ENCODE peak calls at places on chromosome 2, in four cellular contexts. One of them, this sample, is unnamed.
A peak's percentile ranks its signal among the peaks of the same experiment; 100 is the strongest.

GRCh38 chr2:65666156-65666725 is 233.8 kb upstream of the SPRED2 start:
- DNase-seq in mammary epithelial cell: peak; percentile 55
- DNase-seq in CD8-positive, alpha-beta T cell: no peak
- DNase-seq in aorta: no peak
- DNase-seq in this sample: no peak

GRCh38 chr2:227010433-227010832 is 153.6 kb downstream of the COL4A4 start:
- DNase-seq in mammary epithelial cell: peak; percentile 41
- DNase-seq in aorta: no peak
- DNase-seq in CD8-positive, alpha-beta T cell: no peak
- DNase-seq in this sample: no peak

GRCh38 chr2:21263622-21264021 is 139.9 kb downstream of the TDRD15 start:
- DNase-seq in CD8-positive, alpha-beta T cell: no peak
- DNase-seq in aorta: no peak
- DNase-seq in mammary epithelial cell: no peak
- DNase-seq in this sample: no peak

GRCh38 chr2:1455466-1455865 is 42.2 kb downstream of the TPO start:
- DNase-seq in mammary epithelial cell: no peak
- DNase-seq in aorta: no peak
- DNase-seq in CD8-positive, alpha-beta T cell: no peak
- DNase-seq in this sample: no peak

GRCh38 chr2:103798291-103798690 is 1036.5 kb downstream of the TMEM182 start:
- DNase-seq in CD8-positive, alpha-beta T cell: no peak
- DNase-seq in mammary epithelial cell: no peak
- DNase-seq in aorta: no peak
- DNase-seq in this sample: no peak

GRCh38 chr2:73285162-73285739 is 973 bp upstream of the FBXO41 start:
- DNase-seq in aorta: no peak
- DNase-seq in CD8-positive, alpha-beta T cell: no peak
- DNase-seq in mammary epithelial cell: no peak
- DNase-seq in this sample: no peak

GRCh38 chr2:27954771-27955384 is 64.3 kb downstream of the BABAM2 start:
- DNase-seq in aorta: peak; percentile 74
- DNase-seq in mammary epithelial cell: peak; percentile 92
- DNase-seq in CD8-positive, alpha-beta T cell: no peak
- DNase-seq in this sample: no peak

GRCh38 chr2:221571108-221571390 is 1.1 kb downstream of the EPHA4 start:
- DNase-seq in CD8-positive, alpha-beta T cell: no peak
- DNase-seq in mammary epithelial cell: no peak
- DNase-seq in aorta: peak; percentile 46
- DNase-seq in this sample: no peak

GRCh38 chr2:53445376-53446072 is 322.1 kb upstream of the CHAC2 start:
- DNase-seq in CD8-positive, alpha-beta T cell: no peak
- DNase-seq in aorta: no peak
- DNase-seq in mammary epithelial cell: peak; percentile 55
- DNase-seq in this sample: peak; percentile 13

GRCh38 chr2:167908786-167909185 is 338.6 kb downstream of the STK39 start:
- DNase-seq in aorta: no peak
- DNase-seq in mammary epithelial cell: no peak
- DNase-seq in CD8-positive, alpha-beta T cell: no peak
- DNase-seq in this sample: no peak

GRCh38 chr2:167900435-167900834 is 347.0 kb downstream of the STK39 start:
- DNase-seq in mammary epithelial cell: no peak
- DNase-seq in CD8-positive, alpha-beta T cell: no peak
- DNase-seq in aorta: no peak
- DNase-seq in this sample: no peak

DNA sequence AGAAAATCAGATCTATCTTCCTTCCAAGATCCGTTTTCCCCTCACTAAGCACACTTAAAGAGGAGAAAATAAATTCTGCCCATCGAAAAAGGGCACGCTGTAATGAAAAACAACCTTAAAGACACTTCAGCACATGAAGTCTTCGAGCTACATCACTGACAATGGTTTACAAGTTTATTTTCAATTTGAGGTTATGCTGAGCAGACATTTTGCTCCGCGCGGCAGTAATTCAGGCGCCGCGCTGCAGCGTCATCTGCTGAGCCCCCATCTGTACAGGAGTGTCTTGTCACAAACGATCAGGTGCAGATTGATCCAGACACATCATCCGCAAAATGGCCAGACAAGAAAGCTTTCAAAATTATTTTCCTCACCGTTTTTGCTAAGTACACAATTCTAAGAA is 341.7 kb downstream of the STK39 start:
- DNase-seq in mammary epithelial cell: no peak
- DNase-seq in aorta: no peak
- DNase-seq in CD8-positive, alpha-beta T cell: no peak
- DNase-seq in this sample: no peak
- H3K36me3 ChIP-seq in mammary epithelial cell: no peaks in the 10 kb centered on the region
- H3K36me3 ChIP-seq in aorta: no peaks in the 10 kb centered on the region
- H3K36me3 ChIP-seq in CD8-positive, alpha-beta T cell: no peaks in the 10 kb centered on the region
- H3K36me3 ChIP-seq in this sample: no peaks in the 10 kb centered on the region

DNA sequence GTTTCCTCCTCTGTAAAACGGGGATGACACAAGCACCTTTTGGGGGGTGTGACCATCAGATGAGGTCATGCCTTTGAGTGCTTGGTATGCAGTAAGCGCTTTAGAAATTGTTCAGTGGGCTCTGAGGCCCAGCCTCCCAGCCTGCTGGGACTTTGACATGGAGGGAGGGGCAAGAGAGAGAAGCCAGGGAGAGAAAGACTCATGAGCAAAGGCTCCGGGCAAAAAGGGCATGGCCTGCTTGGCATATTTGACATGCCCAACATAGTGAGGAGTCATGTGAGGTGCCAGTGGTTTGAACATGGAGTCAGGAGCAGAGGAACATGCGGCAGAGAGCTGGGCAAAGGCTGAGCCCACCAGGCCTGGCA is 14.0 kb downstream of the TNS1 start:
- DNase-seq in aorta: no peak
- DNase-seq in CD8-positive, alpha-beta T cell: no peak
- DNase-seq in mammary epithelial cell: no peak
- DNase-seq in this sample: no peak
- H3K36me3 ChIP-seq in aorta: no peaks in the 10 kb centered on the region
- H3K36me3 ChIP-seq in CD8-positive, alpha-beta T cell: no peaks in the 10 kb centered on the region
- H3K36me3 ChIP-seq in mammary epithelial cell: no peaks in the 10 kb centered on the region
- H3K36me3 ChIP-seq in this sample: no peaks in the 10 kb centered on the region

GRCh38 chr2:54624611-54625071 is 98.8 kb upstream of the EML6 start:
- DNase-seq in mammary epithelial cell: no peak
- DNase-seq in aorta: no peak
- DNase-seq in CD8-positive, alpha-beta T cell: no peak
- DNase-seq in this sample: no peak
- H3K36me3 ChIP-seq in mammary epithelial cell: peaks cover 51% of the 10 kb centered on the region
- H3K36me3 ChIP-seq in aorta: peaks cover 6% of the 10 kb centered on the region
- H3K36me3 ChIP-seq in CD8-positive, alpha-beta T cell: peaks cover 66% of the 10 kb centered on the region
- H3K36me3 ChIP-seq in this sample: peaks cover 15% of the 10 kb centered on the region

GRCh38 chr2:215367647-215368492 is 56.0 kb downstream of the ATIC start:
- DNase-seq in aorta: no peak
- DNase-seq in CD8-positive, alpha-beta T cell: no peak
- DNase-seq in mammary epithelial cell: peak; percentile 44
- DNase-seq in this sample: no peak
- H3K36me3 ChIP-seq in aorta: peaks cover 14% of the 10 kb centered on the region
- H3K36me3 ChIP-seq in CD8-positive, alpha-beta T cell: no peaks in the 10 kb centered on the region
- H3K36me3 ChIP-seq in mammary epithelial cell: peaks cover 72% of the 10 kb centered on the region
- H3K36me3 ChIP-seq in this sample: peaks cover 3% of the 10 kb centered on the region

GRCh38 chr2:241094172-241094571 is 7.9 kb downstream of the MTERF4 start:
- DNase-seq in aorta: no peak
- DNase-seq in mammary epithelial cell: no peak
- DNase-seq in CD8-positive, alpha-beta T cell: no peak
- DNase-seq in this sample: no peak

GRCh38 chr2:241099246-241099645 is 2.8 kb downstream of the MTERF4 start:
- DNase-seq in CD8-positive, alpha-beta T cell: no peak
- DNase-seq in mammary epithelial cell: no peak
- DNase-seq in aorta: no peak
- DNase-seq in this sample: no peak

GRCh38 chr2:241094924-241095420 is 7.1 kb downstream of the MTERF4 start:
- DNase-seq in CD8-positive, alpha-beta T cell: no peak
- DNase-seq in aorta: no peak
- DNase-seq in mammary epithelial cell: no peak
- DNase-seq in this sample: no peak

GRCh38 chr2:241095594-241096290 is 6.3 kb downstream of the MTERF4 start:
- DNase-seq in CD8-positive, alpha-beta T cell: no peak
- DNase-seq in aorta: no peak
- DNase-seq in mammary epithelial cell: no peak
- DNase-seq in this sample: peak; percentile 24

GRCh38 chr2:241096979-241097378 is 5.1 kb downstream of the MTERF4 start:
- DNase-seq in aorta: no peak
- DNase-seq in mammary epithelial cell: no peak
- DNase-seq in CD8-positive, alpha-beta T cell: no peak
- DNase-seq in this sample: no peak
- H3K36me3 ChIP-seq in aorta: peaks cover 4% of the 10 kb centered on the region
- H3K36me3 ChIP-seq in mammary epithelial cell: peaks cover 9% of the 10 kb centered on the region
- H3K36me3 ChIP-seq in CD8-positive, alpha-beta T cell: peaks cover 70% of the 10 kb centered on the region
- H3K36me3 ChIP-seq in this sample: peaks cover 17% of the 10 kb centered on the region

GRCh38 chr2:106109675-106110074 is 84.4 kb downstream of the UXS1 start:
- DNase-seq in CD8-positive, alpha-beta T cell: no peak
- DNase-seq in mammary epithelial cell: no peak
- DNase-seq in aorta: no peak
- DNase-seq in this sample: no peak
- H3K36me3 ChIP-seq in CD8-positive, alpha-beta T cell: peaks cover 44% of the 10 kb centered on the region
- H3K36me3 ChIP-seq in mammary epithelial cell: peaks cover 10% of the 10 kb centered on the region
- H3K36me3 ChIP-seq in aorta: no peaks in the 10 kb centered on the region
- H3K36me3 ChIP-seq in this sample: no peaks in the 10 kb centered on the region

GRCh38 chr2:36482576-36483214 is 115.3 kb downstream of the FEZ2 start:
- DNase-seq in aorta: no peak
- DNase-seq in CD8-positive, alpha-beta T cell: no peak
- DNase-seq in mammary epithelial cell: no peak
- DNase-seq in this sample: no peak
- H3K36me3 ChIP-seq in aorta: peaks cover 8% of the 10 kb centered on the region
- H3K36me3 ChIP-seq in CD8-positive, alpha-beta T cell: no peaks in the 10 kb centered on the region
- H3K36me3 ChIP-seq in mammary epithelial cell: peaks cover 36% of the 10 kb centered on the region
- H3K36me3 ChIP-seq in this sample: peaks cover 9% of the 10 kb centered on the region

DNA sequence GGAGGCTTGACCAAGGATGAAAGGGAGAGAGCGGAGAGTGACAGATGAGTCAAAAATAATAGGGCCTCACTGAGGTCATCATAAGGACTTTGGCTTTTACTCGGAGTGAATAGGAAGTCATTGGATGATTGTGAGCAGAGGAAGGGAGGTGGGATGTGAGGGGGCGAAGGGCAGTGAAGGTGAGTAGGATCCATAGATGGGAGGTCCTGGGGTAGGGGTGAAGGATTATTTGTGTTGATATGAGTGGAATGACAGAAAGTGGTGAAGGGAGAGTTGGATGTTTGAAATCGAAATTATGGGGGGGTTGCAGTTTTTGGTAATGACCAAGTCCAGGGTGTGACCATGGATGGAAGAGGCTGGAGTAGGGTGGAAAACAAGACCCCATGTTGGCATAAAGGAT is 14.0 kb downstream of the PNO1 start:
- DNase-seq in CD8-positive, alpha-beta T cell: no peak
- DNase-seq in aorta: no peak
- DNase-seq in mammary epithelial cell: no peak
- DNase-seq in this sample: no peak
- H3K36me3 ChIP-seq in CD8-positive, alpha-beta T cell: peaks cover 20% of the 10 kb centered on the region
- H3K36me3 ChIP-seq in aorta: peaks cover 7% of the 10 kb centered on the region
- H3K36me3 ChIP-seq in mammary epithelial cell: peaks cover 12% of the 10 kb centered on the region
- H3K36me3 ChIP-seq in this sample: peaks cover 2% of the 10 kb centered on the region

This sample was measured in small intestine.